ENCODE peak calls at places on chromosomes 5 and 9, in eight cellular contexts. V, G, E, Q, K, B, T and U are unnamed samples.

GRCh38 chr9:17521456-17521855 is 57.4 kb upstream of the SH3GL2 start:
- DNase-seq in T (no peak), K (no peak), Q (no peak), E (no peak), V (no peak), B (no peak), G (no peak), U (no peak)

GRCh38 chr9:89021154-89021803 is 30.0 kb downstream of the S1PR3 start:
- DNase-seq in V (peak; percentile 62), K (no peak), G (peak; percentile 91), B (peak; percentile 19), T (peak; percentile 61), E (peak; percentile 81), Q (peak; percentile 70), U (peak; percentile 84)

GRCh38 chr9:98220911-98221310 is 28.5 kb upstream of the CORO2A start:
- DNase-seq in V (no peak), Q (no peak), B (no peak), T (no peak), K (peak; percentile 60), E (no peak), G (no peak), U (no peak)

GRCh38 chr5:176543428-176544182 is 5.5 kb upstream of the CDHR2 start:
- DNase-seq in B (no peak), V (peak; percentile 76), Q (peak; percentile 56), G (no peak), T (peak; percentile 73), K (peak; percentile 95), E (peak; percentile 52), U (peak; percentile 70)

GRCh38 chr5:177371705-177372533 is 12.3 kb upstream of the SLC34A1 start:
- DNase-seq in T (no peak), Q (no peak), E (no peak), V (no peak), K (peak; percentile 87), G (peak; percentile 23), B (no peak), U (no peak)

GRCh38 chr9:68508547-68508946 is 32.1 kb downstream of the TMEM252 start:
- DNase-seq in G (no peak), T (no peak), Q (no peak), V (no peak), K (no peak), B (no peak), E (no peak), U (no peak)

GRCh38 chr9:20872340-20872977 is 159.0 kb downstream of the HACD4 start:
- DNase-seq in K (no peak), G (no peak), B (no peak), Q (no peak), E (no peak), V (no peak), T (no peak), U (no peak)

GRCh38 chr9:86406366-86406765 is 52.2 kb upstream of the TUT7 start:
- DNase-seq in V (no peak), K (no peak), T (peak; percentile 31), G (peak; percentile 49), E (peak; percentile 39), Q (no peak), B (no peak), U (peak; percentile 18)

GRCh38 chr5:56037531-56038010 is 42.8 kb upstream of the IL6ST start:
- DNase-seq in G (no peak), T (no peak), B (no peak), V (no peak), K (no peak), Q (no peak), E (no peak), U (no peak)

GRCh38 chr5:126052120-126052519 is 371.1 kb upstream of the GRAMD2B start:
- DNase-seq in K (no peak), Q (no peak), B (no peak), G (no peak), T (no peak), E (no peak), V (no peak), U (no peak)

GRCh38 chr5:170746081-170746951 is 37.2 kb upstream of the GABRP start:
- DNase-seq in G (peak; percentile 22), K (no peak), E (no peak), Q (no peak), V (no peak), B (no peak), T (no peak), U (no peak)

GRCh38 chr5:168552146-168552545 is 23.0 kb downstream of the FBLL1 start:
- DNase-seq in V (no peak), B (no peak), Q (no peak), G (no peak), K (no peak), E (no peak), T (no peak), U (no peak)

GRCh38 chr9:20197976-20198685 is 409.3 kb upstream of the SLC24A2 start:
- DNase-seq in Q (peak; percentile 25), V (no peak), E (no peak), B (no peak), K (no peak), T (no peak), G (no peak), U (no peak)

GRCh38 chr5:170572453-170572852 is 68.6 kb downstream of the KCNIP1 start:
- DNase-seq in T (peak; percentile 3), E (no peak), K (no peak), Q (no peak), V (no peak), G (no peak), B (no peak), U (no peak)

GRCh38 chr5:135033866-135034185 is 202 bp downstream of the PITX1 start:
- DNase-seq in T (no peak), V (no peak), K (no peak), E (no peak), B (no peak), G (no peak), Q (no peak), U (peak; percentile 84)
- TF ChIP-seq POLR2A in T (peak; percentile 18), V (no peak), K (no peak), E (no peak), B (no peak), G (no peak), Q (no peak), U (no peak)

GRCh38 chr9:34374905-34375552 is 1.7 kb downstream of the MYORG start:
- DNase-seq in K (no peak), T (peak; percentile 63), B (no peak), Q (peak; percentile 32), V (peak; percentile 84), G (peak; percentile 66), E (no peak), U (no peak)
- TF ChIP-seq POLR2A in K (no peak), T (no peak), B (no peak), Q (no peak), V (no peak), G (no peak), E (no peak), U (no peak)

GRCh38 chr9:27109621-27110020 is 596 bp downstream of the TEK start:
- DNase-seq in Q (no peak), E (no peak), T (no peak), K (no peak), G (no peak), B (no peak), V (no peak), U (no peak)

GRCh38 chr9:27108981-27109541 is at the start of gene TEK:
- DNase-seq in Q (no peak), G (no peak), V (no peak), E (no peak), B (no peak), K (no peak), T (no peak), U (no peak)

GRCh38 chr9:27107241-27107640 is 1.8 kb upstream of the TEK start:
- DNase-seq in G (no peak), K (no peak), E (no peak), B (no peak), V (no peak), Q (no peak), T (no peak), U (no peak)

GRCh38 chr9:27112235-27112634 is 3.2 kb downstream of the TEK start:
- DNase-seq in G (no peak), V (no peak), Q (no peak), K (no peak), B (no peak), E (no peak), T (no peak), U (no peak)

DNA sequence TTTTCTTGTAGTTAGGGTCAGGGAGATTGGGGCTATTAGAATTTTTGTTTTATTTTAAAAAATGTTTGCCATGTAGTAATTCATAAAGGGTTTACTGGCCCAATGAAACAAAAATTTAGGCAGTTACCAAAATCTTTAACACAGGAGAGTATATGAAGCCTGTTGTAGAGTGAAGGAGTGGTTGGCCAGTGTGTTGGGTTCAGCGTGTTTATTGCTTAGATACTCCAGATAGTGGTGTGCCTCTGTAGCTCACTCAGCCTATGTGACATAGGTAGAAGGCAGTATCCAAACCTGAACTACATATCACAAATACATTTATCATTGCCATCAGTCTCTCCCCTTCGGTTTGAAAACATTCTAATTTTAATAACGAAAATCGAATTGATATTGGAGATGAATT is 1.2 kb downstream of the TEK start:
- DNase-seq in G (no peak), K (no peak), E (no peak), V (no peak), Q (no peak), T (no peak), B (no peak), U (no peak)
- TF ChIP-seq POLR2A in G (no peak), K (no peak), E (no peak), V (no peak), Q (no peak), T (no peak), B (no peak), U (no peak)

GRCh38 chr5:181221792-181222629 is 1.1 kb upstream of the TRIM41 start:
- DNase-seq in V (peak; percentile 91), E (peak; percentile 96), G (peak; percentile 93), T (peak; percentile 98), B (peak; percentile 93), K (peak; percentile 97), Q (peak; percentile 97), U (peak; percentile 56)

GRCh38 chr5:181222630-181223040 is 446 bp upstream of the TRIM41 start:
- DNase-seq in B (no peak), G (no peak), E (no peak), Q (no peak), T (no peak), V (no peak), K (no peak), U (no peak)

GRCh38 chr5:181223729-181224389 is 778 bp downstream of the TRIM41 start:
- DNase-seq in G (no peak), B (no peak), T (no peak), V (no peak), K (no peak), E (no peak), Q (peak; percentile 57), U (no peak)

GRCh38 chr5:181224390-181225234 is 1.5 kb downstream of the TRIM41 start:
- DNase-seq in V (no peak), E (no peak), B (no peak), K (peak; percentile 91), T (no peak), Q (no peak), G (no peak), U (no peak)

GRCh38 chr5:181223041-181223728 is at the start of gene TRIM41:
- DNase-seq in B (peak; percentile 96), T (peak; percentile 99), Q (peak; percentile 97), E (peak; percentile 99), V (peak; percentile 99), G (peak; percentile 99), K (peak; percentile 100), U (peak; percentile 79)
- TF ChIP-seq POLR2A in B (peak; percentile 52), T (peak; percentile 60), Q (peak; percentile 95), E (no peak), V (peak; percentile 88), G (peak; percentile 84), K (peak; percentile 14), U (peak; percentile 66)

GRCh38 chr9:137837345-137838278 is 40.0 kb upstream of the CACNA1B start:
- DNase-seq in K (no peak), T (no peak), B (no peak), V (no peak), G (no peak), Q (no peak), E (no peak), U (no peak)
- TF ChIP-seq POLR2A in K (no peak), T (no peak), B (no peak), V (no peak), G (no peak), Q (no peak), E (no peak), U (no peak)